ENCODE peak calls at places on chromosomes 11 and 22, in ten cellular contexts. R is NT2/D1; S is BJ; N is Right ventricle myocardium superior; V is memory B cell; K is HCEC 1CT; H is stimulated activated CD4-positive, alpha-beta T cell treated with anti-CD3 and anti-CD28 coated beads, Interleukin-1b, Interleukin-23, amount 100 ng/mL, for 1 hour; T is CD8-positive, alpha-beta memory T cell; C is H54; A is NCI-H146. O is an unnamed sample.

GRCh38 chr11:20443596-20443995 is 56.1 kb downstream of the PRMT3 start:
- DNase-seq in A (peak; percentile 11), T (no peak), S (no peak), V (no peak), R (no peak), K (peak; percentile 39), N (no peak), C (no peak), H (no peak), O (no peak)

GRCh38 chr22:28952857-28953256 is 69.5 kb downstream of the ZNRF3 start:
- DNase-seq in H (no peak), C (no peak), R (no peak), K (peak; percentile 36), A (no peak), N (no peak), V (no peak), S (peak; percentile 14), T (no peak), O (no peak)

GRCh38 chr11:12128191-12128841 is 17.9 kb downstream of the MICAL2 start:
- DNase-seq in A (no peak), R (no peak), S (no peak), C (no peak), K (no peak), T (no peak), V (no peak), H (no peak), N (no peak), O (no peak)

GRCh38 chr11:119236891-119237290 is 30.8 kb downstream of the CBL start:
- DNase-seq in T (no peak), K (peak; percentile 68), V (no peak), N (no peak), C (no peak), A (no peak), R (no peak), H (no peak), S (no peak), O (no peak)

GRCh38 chr11:41665633-41666032 is 206.2 kb upstream of the LRRC4C start:
- DNase-seq in T (no peak), K (no peak), N (no peak), R (no peak), S (no peak), C (no peak), A (no peak), H (no peak), V (no peak), O (no peak)

GRCh38 chr11:9905562-9905961 is 241.7 kb downstream of the SWAP70 start:
- DNase-seq in T (no peak), A (no peak), R (no peak), N (no peak), V (no peak), H (no peak), S (no peak), C (no peak), K (no peak), O (no peak)

GRCh38 chr22:27502327-27502726 is 299.2 kb downstream of the MN1 start:
- DNase-seq in V (no peak), A (no peak), T (no peak), N (no peak), H (no peak), R (no peak), K (no peak), S (no peak), C (no peak), O (no peak)

GRCh38 chr11:65169164-65169641 is 830 bp upstream of the SPDYC start:
- DNase-seq in T (no peak), A (no peak), N (no peak), C (peak; percentile 24), S (no peak), V (no peak), R (no peak), K (peak; percentile 9), H (no peak), O (no peak)

GRCh38 chr11:46239801-46240061 is 37.7 kb upstream of the CREB3L1 start:
- DNase-seq in C (no peak), R (no peak), V (no peak), H (no peak), T (no peak), K (peak; percentile 3), N (no peak), S (no peak), A (no peak), O (no peak)